ENCODE peak calls at places on chromosomes 1 and 21, in four cellular contexts. D is left ventricle myocardium inferior, R is dorsolateral prefrontal cortex, L is PC-3. A is an unnamed sample.
A peak's percentile ranks its signal among the peaks of the same experiment; 100 is the strongest.

GRCh38 chr1:3060601-3061551 is 8.1 kb upstream of the PRDM16 start:
- DNase-seq in D (no peak), L (peak; percentile 52), R (no peak), A (no peak)

GRCh38 chr1:76289692-76290091 is 215.1 kb downstream of the ST6GALNAC3 start:
- DNase-seq in D (no peak), R (no peak), L (no peak), A (no peak)

GRCh38 chr1:166840309-166841302 is 1.3 kb downstream of the POGK start:
- DNase-seq in R (no peak), D (no peak), L (peak; percentile 24), A (no peak)

GRCh38 chr1:27572679-27573426 is 31.1 kb downstream of the AHDC1 start:
- DNase-seq in R (no peak), D (peak; percentile 36), L (no peak), A (no peak)

GRCh38 chr1:155113450-155113985 is 14.2 kb upstream of the EFNA1 start:
- DNase-seq in D (no peak), L (no peak), R (no peak), A (no peak)

GRCh38 chr21:37338671-37339526 is 27.7 kb upstream of the DYRK1A start:
- DNase-seq in L (peak; percentile 97), D (peak; percentile 42), R (no peak), A (peak; percentile 89)

GRCh38 chr1:211200311-211200710 is 58.9 kb upstream of the RCOR3 start:
- DNase-seq in D (no peak), L (no peak), R (no peak), A (no peak)

GRCh38 chr1:24551910-24552571 is 3.8 kb upstream of the NCMAP start:
- DNase-seq in L (no peak), D (no peak), R (no peak), A (no peak)

GRCh38 chr1:26666855-26667254 is 29.0 kb upstream of the ARID1A start:
- DNase-seq in L (peak; percentile 36), R (no peak), D (no peak), A (peak; percentile 5)

GRCh38 chr1:157992031-157992568 is 1.3 kb upstream of the KIRREL1 start:
- DNase-seq in L (peak; percentile 84), R (peak; percentile 69), D (peak; percentile 74), A (no peak)

GRCh38 chr1:156025873-156026272 is 5.1 kb upstream of the SSR2 start:
- DNase-seq in L (no peak), R (no peak), D (no peak), A (no peak)

GRCh38 chr21:45074048-45074817 is at the start of gene ADARB1:
- DNase-seq in D (peak; percentile 68), L (peak; percentile 62), R (no peak), A (no peak)

GRCh38 chr1:25784575-25785051 is 15.4 kb upstream of the SELENON start:
- DNase-seq in R (no peak), D (peak; percentile 76), L (no peak), A (no peak)

GRCh38 chr1:244209955-244210354 is 158.9 kb downstream of the ZBTB18 start:
- DNase-seq in L (peak; percentile 32), R (no peak), D (no peak), A (no peak)

GRCh38 chr1:186943891-186944686 is 115.3 kb downstream of the PLA2G4A start:
- DNase-seq in L (no peak), D (no peak), R (no peak), A (no peak)

GRCh38 chr1:233614173-233614742 is 352 bp downstream of the KCNK1 start:
- DNase-seq in L (peak; percentile 57), D (peak; percentile 19), R (peak; percentile 31), A (no peak)

GRCh38 chr1:26530898-26531598 is 1.5 kb downstream of the RPS6KA1 start:
- DNase-seq in R (no peak), L (peak; percentile 92), D (no peak), A (peak; percentile 55)

GRCh38 chr1:51928896-51929295 is 50.4 kb upstream of the NRDC start:
- DNase-seq in R (no peak), D (no peak), L (peak; percentile 23), A (no peak)

GRCh38 chr21:42974832-42975820 is 764 bp downstream of the PKNOX1 start:
- DNase-seq in L (peak; percentile 57), R (peak; percentile 41), D (peak; percentile 78), A (no peak)

GRCh38 chr1:163561570-163562295 is 240.0 kb downstream of the NUF2 start:
- DNase-seq in L (peak; percentile 40), R (no peak), D (no peak), A (no peak)

GRCh38 chr1:232841823-232842565 is 36.8 kb downstream of the MAP10 start:
- DNase-seq in L (no peak), D (no peak), R (no peak), A (no peak)

GRCh38 chr1:93453911-93454310 is 6.0 kb downstream of the FNBP1L start:
- DNase-seq in L (peak; percentile 80), D (no peak), R (no peak), A (no peak)

GRCh38 chr1:184310157-184310819 is 76.5 kb upstream of the C1orf21 start:
- DNase-seq in L (no peak), D (no peak), R (no peak), A (no peak)

GRCh38 chr21:32817206-32817605 is 45.7 kb upstream of the PAXBP1 start:
- DNase-seq in D (no peak), R (no peak), L (no peak), A (no peak)

GRCh38 chr1:220565670-220566069 is 37.7 kb downstream of the MARK1 start:
- DNase-seq in R (no peak), L (no peak), D (no peak), A (no peak)

GRCh38 chr1:235708390-235708962 is 58.9 kb upstream of the GNG4 start:
- DNase-seq in D (no peak), L (peak; percentile 91), R (no peak), A (peak; percentile 81)

GRCh38 chr1:94562502-94563260 is 21.1 kb upstream of the F3 start:
- DNase-seq in R (no peak), L (peak; percentile 30), D (no peak), A (no peak)

GRCh38 chr1:111334169-111334568 is 43.5 kb downstream of the CHIA start:
- DNase-seq in R (no peak), L (peak; percentile 78), D (peak; percentile 19), A (no peak)

GRCh38 chr1:29383972-29384371 is 147.7 kb downstream of the PTPRU start:
- DNase-seq in L (peak; percentile 27), D (no peak), R (no peak), A (no peak)

GRCh38 chr1:33181038-33181861 is 593 bp downstream of the TRIM62 start:
- DNase-seq in D (peak; percentile 56), R (no peak), L (peak; percentile 28), A (no peak)

GRCh38 chr1:230894032-230894431 is 25.7 kb upstream of the C1orf198 start:
- DNase-seq in R (no peak), L (no peak), D (no peak), A (no peak)

GRCh38 chr1:230894664-230895063 is 26.3 kb upstream of the C1orf198 start:
- DNase-seq in D (no peak), R (no peak), L (no peak), A (no peak)

GRCh38 chr1:230895452-230895851 is 27.1 kb upstream of the C1orf198 start:
- DNase-seq in R (no peak), L (no peak), D (no peak), A (no peak)

GRCh38 chr1:230891984-230892383 is 23.7 kb upstream of the C1orf198 start:
- DNase-seq in R (no peak), D (no peak), L (no peak), A (no peak)

DNA sequence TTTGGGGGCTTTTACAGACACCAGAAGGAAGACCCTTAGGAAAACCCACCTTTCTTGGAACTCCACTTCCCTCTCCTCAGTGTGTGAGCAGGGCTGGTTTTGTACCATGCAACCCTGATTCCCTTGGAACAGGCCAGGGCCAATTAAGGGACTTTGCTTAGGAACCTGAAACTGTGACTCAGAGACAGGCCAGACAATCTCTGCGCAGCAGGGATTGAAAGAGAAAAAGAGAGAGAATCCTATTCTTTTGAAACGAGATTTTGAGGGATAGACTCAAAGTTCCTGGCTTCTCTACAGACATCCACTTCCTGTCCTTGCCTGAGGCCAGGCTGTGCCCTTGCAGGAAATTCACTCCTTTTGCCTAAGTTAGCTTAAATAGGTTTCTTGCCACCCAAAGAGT is 23.1 kb upstream of the C1orf198 start:
- DNase-seq in D (no peak), R (no peak), L (peak; percentile 28), A (no peak)
- H3K27ac ChIP-seq in D (no peak overlapping the region), R (no peak overlapping the region), L (no peak overlapping the region), A (no peak overlapping the region)

DNA sequence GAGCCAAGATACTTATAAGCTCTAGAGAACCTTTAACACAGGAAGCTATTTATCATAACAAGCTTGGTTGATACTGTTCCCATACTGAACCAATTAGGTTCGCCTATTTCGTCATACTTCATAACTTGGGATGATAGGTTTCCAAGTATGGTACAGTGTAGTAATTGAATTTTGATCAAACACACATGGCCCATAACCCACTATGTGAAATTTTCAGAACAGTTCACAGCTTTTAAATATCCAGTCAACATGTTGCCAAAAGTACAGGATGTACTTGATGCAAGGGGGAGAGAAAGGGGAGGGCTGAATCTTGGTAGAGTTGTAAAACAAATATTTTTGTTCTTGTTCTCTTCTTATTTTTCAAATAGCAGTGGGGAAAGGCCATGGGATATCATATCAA is 86.6 kb downstream of the TM2D1 start:
- DNase-seq in L (no peak), D (no peak), R (no peak), A (no peak)
- H3K27ac ChIP-seq in L (no peak overlapping the region), D (peak overlapping the region; percentile 79), R (no peak overlapping the region), A (no peak overlapping the region)

GRCh38 chr1:39385067-39385988 is 106.1 kb upstream of the BMP8A start:
- DNase-seq in D (no peak), R (no peak), L (no peak), A (no peak)
- H3K27ac ChIP-seq in D (peak overlapping the region; percentile 64), R (no peak overlapping the region), L (no peak overlapping the region), A (peak overlapping the region; percentile 66)

GRCh38 chr1:6004412-6005123 is 12.3 kb upstream of the NPHP4 start:
- DNase-seq in R (peak; percentile 18), L (no peak), D (peak; percentile 10), A (no peak)
- H3K27ac ChIP-seq in R (no peak overlapping the region), L (no peak overlapping the region), D (peak overlapping the region; percentile 12), A (no peak overlapping the region)

DNA sequence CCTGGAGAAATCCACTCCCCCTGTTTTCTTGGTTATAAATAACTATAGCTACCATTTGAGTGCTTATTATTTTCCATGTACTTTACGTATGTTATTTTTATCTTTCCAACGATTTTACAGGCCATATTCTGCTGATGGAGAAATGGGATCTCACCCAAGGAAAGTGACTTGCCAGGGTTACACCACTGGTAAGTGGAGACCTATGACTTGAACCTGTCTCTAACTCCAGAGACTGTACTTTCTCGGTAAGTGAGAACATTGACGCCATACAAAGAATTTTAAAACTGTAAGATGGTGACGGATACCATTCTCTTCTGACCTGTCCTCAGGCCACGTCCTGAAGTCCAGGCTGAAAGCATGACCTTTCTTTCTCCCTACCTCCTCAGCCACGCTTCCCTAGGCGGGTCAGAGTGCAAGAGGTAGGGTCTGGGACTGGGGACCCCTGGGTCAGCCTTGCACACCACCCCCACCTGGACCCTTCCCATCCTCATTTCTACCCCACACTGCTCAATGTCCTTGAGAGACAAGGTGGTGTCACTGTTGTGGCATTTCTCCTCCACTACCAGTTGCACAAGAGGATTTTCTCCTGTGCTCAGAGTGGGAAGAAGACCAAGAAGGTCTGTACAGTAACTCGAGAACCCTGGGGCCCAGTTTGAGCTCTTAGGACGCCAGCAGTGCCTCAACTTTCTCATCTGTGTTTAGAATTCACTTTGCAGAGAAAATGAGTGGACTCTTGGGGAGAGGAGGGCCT is 49.2 kb upstream of the CD34 start:
- DNase-seq in D (no peak), L (no peak), R (no peak), A (no peak)
- H3K27ac ChIP-seq in D (peak overlapping the region; percentile 100), L (no peak overlapping the region), R (no peak overlapping the region), A (no peak overlapping the region)